ENCODE peak calls at places on chromosomes 7 and 10, in six cellular contexts. One of them, this sample, is unnamed. For H3K4me1, the result is how much of the 10 kb centered on the place peaks cover.

GRCh38 chr10:128880221-128880620 is 586.8 kb upstream of the MGMT start:
- DNase-seq in right atrium auricular region: no peak
- DNase-seq in hepatocyte: no peak
- DNase-seq in uterus: no peak
- DNase-seq in sigmoid colon: no peak
- DNase-seq in endodermal cell: peak
- DNase-seq in this sample: peak

GRCh38 chr7:2104107-2104710 is 128.5 kb downstream of the MAD1L1 start:
- DNase-seq in right atrium auricular region: peak
- DNase-seq in hepatocyte: peak
- DNase-seq in uterus: peak
- DNase-seq in sigmoid colon: peak
- DNase-seq in endodermal cell: peak
- DNase-seq in this sample: peak

GRCh38 chr7:74483402-74484336 is 30.0 kb downstream of the GTF2IRD1 start:
- DNase-seq in right atrium auricular region: no peak
- DNase-seq in hepatocyte: peak
- DNase-seq in uterus: no peak
- DNase-seq in sigmoid colon: no peak
- DNase-seq in endodermal cell: no peak
- DNase-seq in this sample: no peak

GRCh38 chr7:132581431-132581830 is 5.2 kb upstream of the PLXNA4 start:
- DNase-seq in right atrium auricular region: no peak
- DNase-seq in hepatocyte: no peak
- DNase-seq in uterus: no peak
- DNase-seq in sigmoid colon: no peak
- DNase-seq in endodermal cell: peak
- DNase-seq in this sample: no peak

GRCh38 chr7:949021-949934 is 5.2 kb downstream of the ADAP1 start:
- DNase-seq in right atrium auricular region: no peak
- DNase-seq in hepatocyte: no peak
- DNase-seq in uterus: no peak
- DNase-seq in sigmoid colon: peak
- DNase-seq in endodermal cell: peak
- DNase-seq in this sample: no peak

GRCh38 chr7:109616551-109617069 is 1046.9 kb downstream of the DNAJB9 start:
- DNase-seq in right atrium auricular region: no peak
- DNase-seq in hepatocyte: no peak
- DNase-seq in uterus: no peak
- DNase-seq in sigmoid colon: no peak
- DNase-seq in endodermal cell: no peak
- DNase-seq in this sample: no peak

GRCh38 chr7:45122975-45123860 is 11.7 kb upstream of the TBRG4 start:
- DNase-seq in right atrium auricular region: no peak
- DNase-seq in hepatocyte: no peak
- DNase-seq in uterus: no peak
- DNase-seq in sigmoid colon: no peak
- DNase-seq in endodermal cell: no peak
- DNase-seq in this sample: no peak

GRCh38 chr7:128841961-128842673 is 11.9 kb downstream of the FLNC start:
- DNase-seq in right atrium auricular region: no peak
- DNase-seq in hepatocyte: no peak
- DNase-seq in uterus: no peak
- DNase-seq in sigmoid colon: no peak
- DNase-seq in endodermal cell: peak
- DNase-seq in this sample: no peak

GRCh38 chr7:115097175-115097671 is 175.3 kb downstream of the MDFIC start:
- DNase-seq in right atrium auricular region: no peak
- DNase-seq in hepatocyte: no peak
- DNase-seq in uterus: no peak
- DNase-seq in sigmoid colon: no peak
- DNase-seq in endodermal cell: no peak
- DNase-seq in this sample: no peak

GRCh38 chr10:133163889-133164815 is 4.1 kb downstream of the KNDC1 start:
- DNase-seq in right atrium auricular region: no peak
- DNase-seq in hepatocyte: no peak
- DNase-seq in uterus: peak
- DNase-seq in sigmoid colon: peak
- DNase-seq in endodermal cell: peak
- DNase-seq in this sample: no peak

DNA sequence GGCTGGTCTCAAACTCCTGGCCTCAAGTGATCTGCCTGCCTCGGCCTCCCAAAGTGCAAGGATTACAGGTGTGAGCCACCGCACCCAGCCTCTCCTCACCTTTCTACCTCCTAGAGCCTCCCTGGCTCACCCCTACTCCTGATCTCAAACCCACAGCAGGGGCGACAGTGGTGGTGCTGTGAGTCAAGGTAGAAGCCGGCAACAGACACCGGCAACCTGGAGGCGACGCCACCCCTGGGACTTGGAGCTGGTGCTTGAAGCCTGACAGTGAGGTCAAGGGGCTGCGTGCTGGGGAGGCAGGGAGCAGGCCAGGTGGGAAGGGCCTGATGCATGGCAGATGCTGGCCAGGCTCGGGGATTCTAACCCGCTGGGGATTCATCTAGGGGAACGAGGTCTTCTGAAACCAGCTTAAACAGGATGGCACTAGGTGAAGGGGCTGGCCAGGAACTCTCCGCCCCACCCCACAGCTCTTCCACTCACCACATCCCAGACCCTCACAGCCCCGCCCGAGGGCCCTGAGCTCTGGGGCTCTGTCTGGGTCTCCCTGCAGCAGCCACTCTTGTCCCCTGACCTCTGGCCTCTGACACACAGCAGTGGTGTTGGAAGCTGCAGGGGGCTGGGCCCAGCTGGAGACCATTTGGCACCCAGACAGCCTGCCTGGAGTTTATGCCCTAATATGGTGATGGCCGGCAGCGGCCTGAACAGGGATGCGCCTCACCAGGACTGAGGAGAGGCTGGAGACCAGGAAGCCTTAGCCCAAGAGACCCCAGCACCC is 16.4 kb downstream of the KCNH2 start:
- DNase-seq in right atrium auricular region: no peak
- DNase-seq in hepatocyte: no peak
- DNase-seq in uterus: peak
- DNase-seq in sigmoid colon: no peak
- DNase-seq in endodermal cell: no peak
- DNase-seq in this sample: no peak
- H3K4me1 ChIP-seq in right atrium auricular region: half or more
- H3K4me1 ChIP-seq in hepatocyte: under half
- H3K4me1 ChIP-seq in uterus: under half
- H3K4me1 ChIP-seq in sigmoid colon: half or more
- H3K4me1 ChIP-seq in endodermal cell: under half
- H3K4me1 ChIP-seq in this sample: half or more

GRCh38 chr7:129887865-129888264 is 64.9 kb downstream of the UBE2H start:
- DNase-seq in right atrium auricular region: no peak
- DNase-seq in hepatocyte: no peak
- DNase-seq in uterus: no peak
- DNase-seq in sigmoid colon: no peak
- DNase-seq in endodermal cell: no peak
- DNase-seq in this sample: no peak

GRCh38 chr7:129889133-129889854 is 63.5 kb downstream of the UBE2H start:
- DNase-seq in right atrium auricular region: no peak
- DNase-seq in hepatocyte: no peak
- DNase-seq in uterus: no peak
- DNase-seq in sigmoid colon: no peak
- DNase-seq in endodermal cell: no peak
- DNase-seq in this sample: no peak

GRCh38 chr7:129886184-129886817 is 66.5 kb downstream of the UBE2H start:
- DNase-seq in right atrium auricular region: no peak
- DNase-seq in hepatocyte: no peak
- DNase-seq in uterus: no peak
- DNase-seq in sigmoid colon: no peak
- DNase-seq in endodermal cell: no peak
- DNase-seq in this sample: no peak

GRCh38 chr7:129884495-129884894 is 68.3 kb downstream of the UBE2H start:
- DNase-seq in right atrium auricular region: no peak
- DNase-seq in hepatocyte: no peak
- DNase-seq in uterus: no peak
- DNase-seq in sigmoid colon: no peak
- DNase-seq in endodermal cell: no peak
- DNase-seq in this sample: no peak

DNA sequence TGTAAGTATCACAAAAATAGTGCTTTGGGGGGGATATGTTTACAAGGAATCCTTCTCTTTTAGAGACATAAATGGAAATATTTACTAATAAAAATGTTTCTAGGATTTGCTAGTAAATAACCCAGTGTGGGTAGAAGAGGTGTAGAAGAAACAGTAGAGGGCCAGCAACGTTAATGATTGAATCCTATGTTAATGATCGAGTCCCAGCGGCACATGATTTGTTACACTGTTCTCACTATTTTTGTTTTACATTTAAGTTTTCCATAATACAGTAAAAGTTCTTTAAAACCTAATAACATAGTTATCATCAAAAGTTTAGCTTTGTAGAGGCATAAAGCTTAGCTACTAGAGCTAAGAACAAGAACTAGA is 66.0 kb downstream of the UBE2H start:
- DNase-seq in right atrium auricular region: no peak
- DNase-seq in hepatocyte: no peak
- DNase-seq in uterus: no peak
- DNase-seq in sigmoid colon: no peak
- DNase-seq in endodermal cell: no peak
- DNase-seq in this sample: no peak
- H3K4me1 ChIP-seq in right atrium auricular region: under half
- H3K4me1 ChIP-seq in hepatocyte: under half
- H3K4me1 ChIP-seq in uterus: under half
- H3K4me1 ChIP-seq in sigmoid colon: under half
- H3K4me1 ChIP-seq in endodermal cell: under half
- H3K4me1 ChIP-seq in this sample: under half

DNA sequence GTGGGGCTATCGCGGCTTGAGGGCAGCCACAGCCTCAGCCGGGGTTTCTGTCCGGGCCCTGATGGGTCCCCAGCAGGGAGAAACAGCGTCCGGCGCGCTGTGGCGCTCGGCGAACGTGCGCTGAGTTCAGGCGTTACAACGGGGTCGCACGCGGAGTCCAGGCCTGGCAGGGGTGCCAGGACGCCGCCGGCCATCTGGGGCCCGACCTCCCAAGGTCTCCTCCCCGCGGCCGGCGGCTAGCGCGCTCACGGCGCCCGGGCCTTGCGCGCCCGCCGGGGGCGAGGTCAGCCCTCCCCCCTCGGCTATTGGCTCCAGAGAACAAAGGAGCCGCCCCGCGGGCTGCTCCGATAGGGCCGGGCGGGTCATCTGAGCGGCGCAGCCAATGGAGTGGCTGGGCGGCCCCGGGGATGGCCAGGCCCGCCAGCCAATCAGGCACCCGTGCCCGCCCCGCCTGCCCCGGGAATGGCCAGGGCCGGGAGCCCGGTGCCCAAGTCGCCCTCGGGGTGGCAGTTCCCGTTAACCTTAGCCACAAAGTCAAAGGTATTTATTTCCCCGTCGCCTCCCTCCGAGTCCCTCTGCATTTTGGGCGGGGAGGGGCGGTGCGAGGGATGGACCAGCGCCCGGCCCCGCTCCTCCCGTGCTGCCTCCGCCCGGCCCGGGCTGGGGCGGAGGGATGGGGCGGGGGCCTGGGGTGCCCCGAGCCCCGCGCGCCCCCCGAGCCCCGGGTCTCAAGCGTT is at the start of gene ZNF775:
- DNase-seq in right atrium auricular region: peak
- DNase-seq in hepatocyte: peak
- DNase-seq in uterus: peak
- DNase-seq in sigmoid colon: peak
- DNase-seq in endodermal cell: peak
- DNase-seq in this sample: peak
- H3K4me1 ChIP-seq in right atrium auricular region: under half
- H3K4me1 ChIP-seq in hepatocyte: half or more
- H3K4me1 ChIP-seq in uterus: under half
- H3K4me1 ChIP-seq in sigmoid colon: under half
- H3K4me1 ChIP-seq in endodermal cell: under half
- H3K4me1 ChIP-seq in this sample: half or more

GRCh38 chr7:140889150-140889549 is 35.6 kb downstream of the BRAF start:
- DNase-seq in right atrium auricular region: no peak
- DNase-seq in hepatocyte: no peak
- DNase-seq in uterus: no peak
- DNase-seq in sigmoid colon: no peak
- DNase-seq in endodermal cell: no peak
- DNase-seq in this sample: no peak
- H3K4me1 ChIP-seq in right atrium auricular region: under half
- H3K4me1 ChIP-seq in hepatocyte: under half
- H3K4me1 ChIP-seq in uterus: under half
- H3K4me1 ChIP-seq in sigmoid colon: under half
- H3K4me1 ChIP-seq in endodermal cell: under half
- H3K4me1 ChIP-seq in this sample: under half

GRCh38 chr10:3829193-3830050 is 44.4 kb upstream of the KLF6 start:
- DNase-seq in right atrium auricular region: no peak
- DNase-seq in hepatocyte: no peak
- DNase-seq in uterus: no peak
- DNase-seq in sigmoid colon: no peak
- DNase-seq in endodermal cell: peak
- DNase-seq in this sample: no peak

GRCh38 chr10:3825862-3826351 is 40.9 kb upstream of the KLF6 start:
- DNase-seq in right atrium auricular region: no peak
- DNase-seq in hepatocyte: no peak
- DNase-seq in uterus: no peak
- DNase-seq in sigmoid colon: peak
- DNase-seq in endodermal cell: no peak
- DNase-seq in this sample: no peak

GRCh38 chr10:3827266-3827665 is 42.3 kb upstream of the KLF6 start:
- DNase-seq in right atrium auricular region: no peak
- DNase-seq in hepatocyte: no peak
- DNase-seq in uterus: no peak
- DNase-seq in sigmoid colon: no peak
- DNase-seq in endodermal cell: no peak
- DNase-seq in this sample: no peak

GRCh38 chr10:3828404-3829192 is 43.6 kb upstream of the KLF6 start:
- DNase-seq in right atrium auricular region: no peak
- DNase-seq in hepatocyte: peak
- DNase-seq in uterus: peak
- DNase-seq in sigmoid colon: peak
- DNase-seq in endodermal cell: no peak
- DNase-seq in this sample: no peak

DNA sequence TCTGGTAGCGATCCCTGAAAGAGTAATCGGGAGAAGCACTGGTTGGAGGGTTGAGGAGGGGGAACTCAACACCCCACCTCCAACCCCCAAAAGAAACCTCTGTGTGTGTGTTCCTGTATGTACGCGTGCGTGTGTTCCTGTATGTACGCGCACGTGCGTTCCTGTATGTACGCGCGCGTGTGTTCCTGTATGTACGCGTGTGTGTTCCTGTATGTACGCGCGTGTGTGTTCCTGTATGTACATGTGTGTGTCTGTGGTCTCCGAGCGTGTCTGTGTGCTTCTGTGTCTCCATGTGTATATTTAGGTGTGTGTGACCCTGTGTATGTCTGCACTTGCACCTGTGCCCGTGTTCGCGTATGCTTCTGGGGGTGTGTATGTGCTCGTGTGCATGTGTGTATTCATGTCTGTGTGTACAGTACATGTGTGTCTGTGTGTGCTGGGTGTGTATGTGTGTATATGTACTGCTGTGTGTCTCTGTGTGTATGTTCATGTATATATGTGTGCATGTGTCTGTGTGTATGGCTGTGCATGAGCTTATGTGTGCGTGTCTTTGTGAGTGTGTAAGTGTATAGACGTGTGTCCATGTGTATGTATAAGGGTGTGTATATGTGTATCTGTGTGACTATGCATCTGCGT is 42.9 kb upstream of the KLF6 start:
- DNase-seq in right atrium auricular region: no peak
- DNase-seq in hepatocyte: no peak
- DNase-seq in uterus: no peak
- DNase-seq in sigmoid colon: no peak
- DNase-seq in endodermal cell: no peak
- DNase-seq in this sample: no peak
- H3K4me1 ChIP-seq in right atrium auricular region: under half
- H3K4me1 ChIP-seq in hepatocyte: under half
- H3K4me1 ChIP-seq in uterus: under half
- H3K4me1 ChIP-seq in sigmoid colon: under half
- H3K4me1 ChIP-seq in endodermal cell: half or more
- H3K4me1 ChIP-seq in this sample: under half

GRCh38 chr10:336247-336646 is 201.0 kb downstream of the ZMYND11 start:
- DNase-seq in right atrium auricular region: no peak
- DNase-seq in hepatocyte: no peak
- DNase-seq in uterus: no peak
- DNase-seq in sigmoid colon: no peak
- DNase-seq in endodermal cell: no peak
- DNase-seq in this sample: no peak
- H3K4me1 ChIP-seq in right atrium auricular region: under half
- H3K4me1 ChIP-seq in hepatocyte: under half
- H3K4me1 ChIP-seq in uterus: under half
- H3K4me1 ChIP-seq in sigmoid colon: under half
- H3K4me1 ChIP-seq in endodermal cell: under half
- H3K4me1 ChIP-seq in this sample: under half

This sample was measured in esophagus muscularis mucosa.